ENCODE peak calls at places on chromosomes 11 and 22, in six cellular contexts. F, V, X, C, E and H are unnamed samples.

GRCh38 chr22:50011447-50012200 is 941 bp downstream of the IL17REL start:
- DNase-seq in X (no peak), V (no peak), F (peak), E (no peak), C (no peak), H (no peak)

GRCh38 chr22:32723632-32724031 is 77.9 kb upstream of the TIMP3 start:
- DNase-seq in V (no peak), C (peak), E (no peak), X (peak), F (peak), H (no peak)

GRCh38 chr11:45259607-45260006 is 26.5 kb downstream of the SYT13 start:
- DNase-seq in E (no peak), V (no peak), X (no peak), C (no peak), F (no peak), H (no peak)

GRCh38 chr11:129992161-129992944 is 10.3 kb downstream of the PRDM10 start:
- DNase-seq in V (peak), C (peak), X (peak), F (peak), E (peak), H (peak)

GRCh38 chr11:118918128-118918685 is 7.5 kb downstream of the BCL9L start:
- DNase-seq in X (no peak), E (no peak), C (peak), V (no peak), F (no peak), H (peak)

GRCh38 chr11:87722756-87723599 is 452.3 kb downstream of the RAB38 start:
- DNase-seq in C (peak), E (no peak), F (peak), V (no peak), X (no peak), H (peak)

GRCh38 chr11:69442807-69443137 is 38.7 kb upstream of the LINC01488 start:
- DNase-seq in E (no peak), V (no peak), C (no peak), X (peak), F (no peak), H (no peak)

GRCh38 chr11:104118105-104118762 is 45.7 kb downstream of the PDGFD start:
- DNase-seq in E (no peak), C (no peak), V (no peak), X (no peak), F (peak), H (no peak)

GRCh38 chr11:81963018-81963417 is 770.6 kb downstream of the FAM181B start:
- DNase-seq in X (no peak), V (no peak), C (peak), F (peak), E (no peak), H (no peak)

GRCh38 chr11:116077092-116077491 is 572.9 kb upstream of the CADM1 start:
- DNase-seq in C (no peak), V (no peak), X (no peak), F (no peak), E (no peak), H (no peak)